ENCODE peak calls at places on chromosomes 16 and 17, in seven cellular contexts. One of them, this sample, is unnamed.

GRCh38 chr16:68346892-68347480 is 36.2 kb downstream of the PRMT7 start:
- DNase-seq in SK-N-SH: no peak
- DNase-seq in AG09319: no peak
- DNase-seq in activated CD4-positive, CD25-positive, alpha-beta regulatory T cell: no peak
- DNase-seq in GM03348: no peak
- DNase-seq in fibroblast of gingiva: no peak
- DNase-seq in Right ventricle myocardium superior: no peak
- DNase-seq in this sample: no peak

GRCh38 chr16:11005611-11005975 is 61.2 kb downstream of the CLEC16A start:
- DNase-seq in GM03348: peak
- DNase-seq in Right ventricle myocardium superior: no peak
- DNase-seq in fibroblast of gingiva: peak
- DNase-seq in AG09319: no peak
- DNase-seq in SK-N-SH: no peak
- DNase-seq in activated CD4-positive, CD25-positive, alpha-beta regulatory T cell: no peak
- DNase-seq in this sample: no peak

GRCh38 chr17:79019631-79020584 is 4.1 kb upstream of the C1QTNF1 start:
- DNase-seq in AG09319: peak
- DNase-seq in activated CD4-positive, CD25-positive, alpha-beta regulatory T cell: no peak
- DNase-seq in Right ventricle myocardium superior: peak
- DNase-seq in fibroblast of gingiva: peak
- DNase-seq in SK-N-SH: peak
- DNase-seq in GM03348: peak
- DNase-seq in this sample: peak

GRCh38 chr17:44971776-44972483 is 3.8 kb upstream of the C1QL1 start:
- DNase-seq in AG09319: no peak
- DNase-seq in GM03348: peak
- DNase-seq in Right ventricle myocardium superior: no peak
- DNase-seq in fibroblast of gingiva: no peak
- DNase-seq in SK-N-SH: no peak
- DNase-seq in activated CD4-positive, CD25-positive, alpha-beta regulatory T cell: no peak
- DNase-seq in this sample: no peak

GRCh38 chr16:23979982-23980381 is 144.2 kb downstream of the PRKCB start:
- DNase-seq in AG09319: no peak
- DNase-seq in fibroblast of gingiva: no peak
- DNase-seq in Right ventricle myocardium superior: no peak
- DNase-seq in activated CD4-positive, CD25-positive, alpha-beta regulatory T cell: no peak
- DNase-seq in GM03348: no peak
- DNase-seq in SK-N-SH: no peak
- DNase-seq in this sample: no peak

GRCh38 chr16:85820604-85821372 is 21.3 kb downstream of the COX4I1 start:
- DNase-seq in fibroblast of gingiva: no peak
- DNase-seq in GM03348: no peak
- DNase-seq in activated CD4-positive, CD25-positive, alpha-beta regulatory T cell: no peak
- DNase-seq in AG09319: no peak
- DNase-seq in SK-N-SH: no peak
- DNase-seq in Right ventricle myocardium superior: no peak
- DNase-seq in this sample: no peak

GRCh38 chr17:33667052-33667509 is 374.0 kb upstream of the ASIC2 start:
- DNase-seq in AG09319: no peak
- DNase-seq in GM03348: no peak
- DNase-seq in fibroblast of gingiva: no peak
- DNase-seq in SK-N-SH: no peak
- DNase-seq in activated CD4-positive, CD25-positive, alpha-beta regulatory T cell: no peak
- DNase-seq in Right ventricle myocardium superior: no peak
- DNase-seq in this sample: no peak

GRCh38 chr17:82914375-82914774 is 74.6 kb upstream of the ZNF750 start:
- DNase-seq in activated CD4-positive, CD25-positive, alpha-beta regulatory T cell: no peak
- DNase-seq in AG09319: no peak
- DNase-seq in fibroblast of gingiva: no peak
- DNase-seq in Right ventricle myocardium superior: peak
- DNase-seq in GM03348: peak
- DNase-seq in SK-N-SH: no peak
- DNase-seq in this sample: peak

GRCh38 chr16:17432902-17433576 is 37.7 kb downstream of the XYLT1 start:
- DNase-seq in SK-N-SH: no peak
- DNase-seq in Right ventricle myocardium superior: no peak
- DNase-seq in AG09319: peak
- DNase-seq in GM03348: peak
- DNase-seq in fibroblast of gingiva: peak
- DNase-seq in activated CD4-positive, CD25-positive, alpha-beta regulatory T cell: no peak
- DNase-seq in this sample: no peak

GRCh38 chr17:66287911-66288310 is 14.5 kb upstream of the PRKCA start:
- DNase-seq in Right ventricle myocardium superior: no peak
- DNase-seq in GM03348: no peak
- DNase-seq in SK-N-SH: no peak
- DNase-seq in AG09319: no peak
- DNase-seq in fibroblast of gingiva: no peak
- DNase-seq in activated CD4-positive, CD25-positive, alpha-beta regulatory T cell: no peak
- DNase-seq in this sample: no peak

GRCh38 chr17:19727466-19728113 is 11.2 kb upstream of the SLC47A2 start:
- DNase-seq in GM03348: peak
- DNase-seq in AG09319: peak
- DNase-seq in fibroblast of gingiva: peak
- DNase-seq in activated CD4-positive, CD25-positive, alpha-beta regulatory T cell: no peak
- DNase-seq in Right ventricle myocardium superior: peak
- DNase-seq in SK-N-SH: no peak
- DNase-seq in this sample: no peak

GRCh38 chr17:57975044-57975443 is 13.0 kb downstream of the VEZF1 start:
- DNase-seq in AG09319: no peak
- DNase-seq in activated CD4-positive, CD25-positive, alpha-beta regulatory T cell: no peak
- DNase-seq in Right ventricle myocardium superior: no peak
- DNase-seq in GM03348: peak
- DNase-seq in SK-N-SH: no peak
- DNase-seq in fibroblast of gingiva: peak
- DNase-seq in this sample: no peak

GRCh38 chr17:82400830-82401229 is 17.3 kb upstream of the HEXD start:
- DNase-seq in GM03348: no peak
- DNase-seq in AG09319: no peak
- DNase-seq in fibroblast of gingiva: no peak
- DNase-seq in activated CD4-positive, CD25-positive, alpha-beta regulatory T cell: no peak
- DNase-seq in Right ventricle myocardium superior: peak
- DNase-seq in SK-N-SH: no peak
- DNase-seq in this sample: no peak

GRCh38 chr16:180101-180920 is at the start of gene HBQ1:
- DNase-seq in Right ventricle myocardium superior: no peak
- DNase-seq in GM03348: peak
- DNase-seq in SK-N-SH: peak
- DNase-seq in activated CD4-positive, CD25-positive, alpha-beta regulatory T cell: no peak
- DNase-seq in fibroblast of gingiva: no peak
- DNase-seq in AG09319: no peak
- DNase-seq in this sample: peak

GRCh38 chr16:46875243-46875642 is 8.9 kb upstream of the GPT2 start:
- DNase-seq in AG09319: no peak
- DNase-seq in activated CD4-positive, CD25-positive, alpha-beta regulatory T cell: no peak
- DNase-seq in Right ventricle myocardium superior: no peak
- DNase-seq in SK-N-SH: no peak
- DNase-seq in fibroblast of gingiva: no peak
- DNase-seq in GM03348: no peak
- DNase-seq in this sample: no peak

GRCh38 chr17:1643293-1643998 is 2.1 kb downstream of the SCARF1 start:
- DNase-seq in fibroblast of gingiva: no peak
- DNase-seq in SK-N-SH: peak
- DNase-seq in Right ventricle myocardium superior: peak
- DNase-seq in GM03348: peak
- DNase-seq in AG09319: no peak
- DNase-seq in activated CD4-positive, CD25-positive, alpha-beta regulatory T cell: peak
- DNase-seq in this sample: peak

GRCh38 chr17:78650093-78650715 is 73.0 kb upstream of the DNAH17 start:
- DNase-seq in activated CD4-positive, CD25-positive, alpha-beta regulatory T cell: no peak
- DNase-seq in Right ventricle myocardium superior: no peak
- DNase-seq in GM03348: no peak
- DNase-seq in fibroblast of gingiva: no peak
- DNase-seq in AG09319: no peak
- DNase-seq in SK-N-SH: peak
- DNase-seq in this sample: no peak

GRCh38 chr16:53378138-53378537 is 56.1 kb upstream of the RBL2 start:
- DNase-seq in fibroblast of gingiva: no peak
- DNase-seq in SK-N-SH: no peak
- DNase-seq in AG09319: no peak
- DNase-seq in Right ventricle myocardium superior: no peak
- DNase-seq in GM03348: no peak
- DNase-seq in activated CD4-positive, CD25-positive, alpha-beta regulatory T cell: no peak
- DNase-seq in this sample: no peak

This sample was measured in BE2C.